ENCODE peak calls at places on chromosomes 5 and 9, in seven cellular contexts. One of them, this sample, is unnamed.

GRCh38 chr9:126162611-126163381 is 163.8 kb upstream of the MVB12B start:
- DNase-seq in GM12891: no peak
- DNase-seq in uterus: no peak
- DNase-seq in GM12892: no peak
- DNase-seq in Peyer's patch: peak; percentile 32
- DNase-seq in HepG2: no peak
- DNase-seq in testis: no peak
- DNase-seq in this sample: no peak

GRCh38 chr9:125099816-125100215 is 43.5 kb downstream of the SCAI start:
- DNase-seq in GM12892: no peak
- DNase-seq in HepG2: no peak
- DNase-seq in Peyer's patch: no peak
- DNase-seq in testis: no peak
- DNase-seq in GM12891: no peak
- DNase-seq in uterus: no peak
- DNase-seq in this sample: no peak

GRCh38 chr5:73118331-73119011 is 1.9 kb upstream of the TMEM171 start:
- DNase-seq in GM12891: no peak
- DNase-seq in GM12892: no peak
- DNase-seq in HepG2: peak; percentile 9
- DNase-seq in Peyer's patch: peak; percentile 69
- DNase-seq in uterus: no peak
- DNase-seq in testis: no peak
- DNase-seq in this sample: no peak

GRCh38 chr9:22682536-22683392 is 236.1 kb downstream of the DMRTA1 start:
- DNase-seq in uterus: peak; percentile 18
- DNase-seq in Peyer's patch: no peak
- DNase-seq in HepG2: no peak
- DNase-seq in GM12892: no peak
- DNase-seq in testis: no peak
- DNase-seq in GM12891: no peak
- DNase-seq in this sample: no peak

GRCh38 chr9:106860731-106861584 is 2.0 kb upstream of the ZNF462 start:
- DNase-seq in GM12891: no peak
- DNase-seq in Peyer's patch: peak; percentile 58
- DNase-seq in GM12892: no peak
- DNase-seq in uterus: peak; percentile 56
- DNase-seq in HepG2: no peak
- DNase-seq in testis: peak; percentile 32
- DNase-seq in this sample: no peak

GRCh38 chr5:105504-106080 is 13.6 kb downstream of the PLEKHG4B start:
- DNase-seq in testis: no peak
- DNase-seq in HepG2: no peak
- DNase-seq in GM12892: no peak
- DNase-seq in GM12891: no peak
- DNase-seq in Peyer's patch: no peak
- DNase-seq in uterus: no peak
- DNase-seq in this sample: no peak

GRCh38 chr5:2575292-2575691 is 176.2 kb downstream of the IRX2 start:
- DNase-seq in uterus: no peak
- DNase-seq in GM12891: no peak
- DNase-seq in GM12892: no peak
- DNase-seq in HepG2: no peak
- DNase-seq in testis: no peak
- DNase-seq in Peyer's patch: no peak
- DNase-seq in this sample: no peak

GRCh38 chr9:90645721-90646120 is 3.1 kb upstream of the DIRAS2 start:
- DNase-seq in uterus: no peak
- DNase-seq in Peyer's patch: no peak
- DNase-seq in GM12892: no peak
- DNase-seq in GM12891: no peak
- DNase-seq in HepG2: no peak
- DNase-seq in testis: no peak
- DNase-seq in this sample: no peak

GRCh38 chr9:127222388-127223095 is 42.0 kb upstream of the GARNL3 start:
- DNase-seq in HepG2: no peak
- DNase-seq in Peyer's patch: no peak
- DNase-seq in uterus: no peak
- DNase-seq in GM12892: no peak
- DNase-seq in testis: no peak
- DNase-seq in GM12891: no peak
- DNase-seq in this sample: no peak

GRCh38 chr9:38294130-38294529 is 98.4 kb upstream of the ALDH1B1 start:
- DNase-seq in HepG2: no peak
- DNase-seq in GM12892: no peak
- DNase-seq in GM12891: no peak
- DNase-seq in uterus: no peak
- DNase-seq in testis: peak; percentile 22
- DNase-seq in Peyer's patch: no peak
- DNase-seq in this sample: no peak

GRCh38 chr5:9483779-9484178 is 62.1 kb downstream of the SEMA5A start:
- DNase-seq in Peyer's patch: no peak
- DNase-seq in HepG2: no peak
- DNase-seq in uterus: no peak
- DNase-seq in testis: no peak
- DNase-seq in GM12892: no peak
- DNase-seq in GM12891: no peak
- DNase-seq in this sample: no peak

GRCh38 chr5:30676223-30676840 is 517.2 kb upstream of the CDH6 start:
- DNase-seq in GM12892: no peak
- DNase-seq in GM12891: no peak
- DNase-seq in HepG2: no peak
- DNase-seq in uterus: no peak
- DNase-seq in Peyer's patch: no peak
- DNase-seq in testis: no peak
- DNase-seq in this sample: no peak

GRCh38 chr9:119667163-119667562 is 297.9 kb upstream of the BRINP1 start:
- DNase-seq in HepG2: no peak
- DNase-seq in GM12891: no peak
- DNase-seq in GM12892: no peak
- DNase-seq in Peyer's patch: no peak
- DNase-seq in testis: no peak
- DNase-seq in uterus: no peak
- DNase-seq in this sample: no peak

GRCh38 chr9:94159069-94159915 is 75.0 kb downstream of the PTPDC1 start:
- DNase-seq in Peyer's patch: no peak
- DNase-seq in GM12892: no peak
- DNase-seq in HepG2: no peak
- DNase-seq in testis: no peak
- DNase-seq in uterus: no peak
- DNase-seq in GM12891: no peak
- DNase-seq in this sample: no peak

GRCh38 chr9:90915693-90916092 is 114.1 kb downstream of the SYK start:
- DNase-seq in GM12892: no peak
- DNase-seq in GM12891: no peak
- DNase-seq in uterus: no peak
- DNase-seq in Peyer's patch: no peak
- DNase-seq in testis: peak; percentile 70
- DNase-seq in HepG2: no peak
- DNase-seq in this sample: peak; percentile 16

GRCh38 chr9:4196376-4196775 is 103.5 kb downstream of the GLIS3 start:
- DNase-seq in GM12892: no peak
- DNase-seq in GM12891: no peak
- DNase-seq in Peyer's patch: no peak
- DNase-seq in testis: no peak
- DNase-seq in uterus: no peak
- DNase-seq in HepG2: no peak
- DNase-seq in this sample: no peak

GRCh38 chr5:61802456-61802855 is 470.4 kb downstream of the ZSWIM6 start:
- DNase-seq in GM12892: no peak
- DNase-seq in GM12891: no peak
- DNase-seq in uterus: no peak
- DNase-seq in HepG2: no peak
- DNase-seq in testis: no peak
- DNase-seq in Peyer's patch: peak; percentile 56
- DNase-seq in this sample: no peak

GRCh38 chr5:65035212-65036206 is 266.8 kb downstream of the CWC27 start:
- DNase-seq in GM12891: peak; percentile 64
- DNase-seq in HepG2: peak; percentile 68
- DNase-seq in testis: peak; percentile 90
- DNase-seq in Peyer's patch: peak; percentile 90
- DNase-seq in GM12892: peak; percentile 77
- DNase-seq in uterus: peak; percentile 90
- DNase-seq in this sample: peak; percentile 92

GRCh38 chr5:143610946-143611345 is 201.0 kb upstream of the HMHB1 start:
- DNase-seq in uterus: no peak
- DNase-seq in HepG2: no peak
- DNase-seq in testis: no peak
- DNase-seq in Peyer's patch: no peak
- DNase-seq in GM12891: no peak
- DNase-seq in GM12892: no peak
- DNase-seq in this sample: no peak

GRCh38 chr9:74066605-74067004 is 430.5 kb upstream of the RORB start:
- DNase-seq in GM12891: no peak
- DNase-seq in GM12892: no peak
- DNase-seq in HepG2: no peak
- DNase-seq in testis: no peak
- DNase-seq in uterus: no peak
- DNase-seq in Peyer's patch: no peak
- DNase-seq in this sample: no peak

GRCh38 chr5:1344975-1345838 is at the start of gene CLPTM1L:
- DNase-seq in GM12891: peak; percentile 100
- DNase-seq in HepG2: peak; percentile 69
- DNase-seq in Peyer's patch: peak; percentile 93
- DNase-seq in uterus: peak; percentile 86
- DNase-seq in testis: peak; percentile 83
- DNase-seq in GM12892: peak; percentile 99
- DNase-seq in this sample: peak; percentile 95

GRCh38 chr9:92324451-92324850 is 699 bp downstream of the NOL8 start:
- DNase-seq in uterus: no peak
- DNase-seq in HepG2: no peak
- DNase-seq in Peyer's patch: no peak
- DNase-seq in testis: no peak
- DNase-seq in GM12891: no peak
- DNase-seq in GM12892: no peak
- DNase-seq in this sample: peak; percentile 45

GRCh38 chr9:114117996-114118830 is 19.1 kb upstream of the KIF12 start:
- DNase-seq in GM12892: no peak
- DNase-seq in uterus: no peak
- DNase-seq in GM12891: no peak
- DNase-seq in HepG2: peak; percentile 99
- DNase-seq in testis: peak; percentile 51
- DNase-seq in Peyer's patch: no peak
- DNase-seq in this sample: no peak

DNA sequence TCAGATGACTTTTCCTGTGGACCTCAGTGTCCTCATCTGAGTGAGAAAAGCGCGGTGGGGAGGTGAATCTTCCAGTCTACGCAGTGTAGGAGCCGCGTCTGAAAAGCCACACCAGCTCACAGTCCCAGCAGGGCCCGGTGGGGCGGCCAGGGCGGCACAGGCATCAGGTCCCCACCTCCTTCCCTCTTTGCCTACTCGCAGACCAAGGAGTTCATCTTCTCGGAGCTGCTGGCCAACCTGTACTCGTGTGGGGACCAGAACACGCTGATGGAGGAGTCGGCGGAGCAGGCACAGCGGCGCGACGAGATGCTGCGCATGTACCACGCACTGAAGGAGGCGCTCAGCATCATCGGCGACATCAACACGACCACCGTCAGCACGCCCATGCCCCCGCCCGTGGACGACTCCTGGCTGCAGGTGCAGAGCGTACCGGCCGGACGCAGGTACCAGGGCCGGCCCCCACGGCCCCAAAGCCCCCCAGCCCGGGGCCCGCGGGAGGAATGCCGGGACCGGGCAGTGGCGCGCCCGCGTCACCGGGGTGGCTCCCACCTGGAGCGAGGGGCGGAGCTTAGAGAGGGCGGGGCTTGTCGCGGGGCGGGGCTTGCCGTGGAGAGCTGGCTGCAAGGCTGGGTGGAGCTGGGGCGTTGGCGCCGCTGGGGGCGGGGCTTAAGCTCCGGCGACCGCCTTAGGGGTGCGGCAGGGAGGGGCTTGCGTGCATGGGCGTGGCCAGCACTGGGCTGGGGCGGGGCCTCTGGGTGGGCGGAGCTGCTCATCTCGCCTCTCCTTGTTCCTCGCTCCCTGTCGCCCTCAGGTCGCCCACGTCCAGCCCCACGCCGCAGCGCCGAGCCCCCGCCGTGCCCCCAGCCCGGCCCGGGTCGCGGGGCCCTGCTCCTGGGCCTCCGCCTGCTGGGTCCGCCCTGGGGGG is 25.6 kb downstream of the GOLGA2 start:
- DNase-seq in uterus: peak; percentile 68
- DNase-seq in GM12892: peak; percentile 93
- DNase-seq in HepG2: no peak
- DNase-seq in GM12891: peak; percentile 94
- DNase-seq in testis: peak; percentile 91
- DNase-seq in Peyer's patch: peak; percentile 98
- DNase-seq in this sample: peak; percentile 92
- TF ChIP-seq POLR2A in uterus: no peak
- TF ChIP-seq POLR2A in GM12892: no peak
- TF ChIP-seq POLR2A in HepG2: no peak
- TF ChIP-seq POLR2A in GM12891: no peak
- TF ChIP-seq POLR2A in testis: no peak
- TF ChIP-seq POLR2A in Peyer's patch: no peak
- TF ChIP-seq POLR2A in this sample: no peak

DNA sequence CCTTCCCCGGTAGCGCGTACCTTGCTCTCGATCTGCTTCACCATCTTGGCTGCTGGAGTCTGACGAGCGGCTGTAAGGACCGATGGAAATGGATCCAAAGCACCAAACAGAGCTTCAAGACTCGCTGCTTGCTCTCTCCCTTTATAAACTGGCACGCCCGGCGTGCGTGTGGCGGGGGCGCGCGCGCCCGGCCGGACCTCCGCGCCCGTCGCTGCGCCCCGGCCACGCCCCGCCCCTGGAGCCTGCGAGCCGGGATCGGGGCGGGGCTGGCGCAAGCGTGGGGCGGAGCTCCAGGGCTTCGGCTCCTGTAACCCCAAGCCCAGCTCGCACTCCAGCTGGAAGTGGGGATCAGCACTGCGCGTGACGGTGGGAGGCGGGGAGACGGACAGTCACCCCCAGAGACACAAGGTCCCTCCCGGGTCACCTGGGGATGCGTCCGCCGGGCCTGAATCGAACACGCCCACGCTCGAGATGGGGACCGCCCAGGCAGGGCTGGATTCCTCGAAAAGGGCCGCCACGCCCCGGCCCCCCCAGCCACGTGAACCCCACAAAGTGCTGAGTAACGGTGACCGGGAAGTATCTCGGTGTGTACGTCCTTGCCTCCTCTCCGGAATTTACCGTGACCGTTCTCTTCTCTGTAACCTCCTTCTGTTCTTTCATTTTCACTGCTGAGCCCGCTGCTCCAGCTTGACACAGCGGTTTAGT is at the start of gene TXN:
- DNase-seq in GM12891: peak; percentile 64
- DNase-seq in Peyer's patch: peak; percentile 97
- DNase-seq in HepG2: peak; percentile 84
- DNase-seq in uterus: peak; percentile 91
- DNase-seq in GM12892: peak; percentile 62
- DNase-seq in testis: peak; percentile 90
- DNase-seq in this sample: peak; percentile 99
- TF ChIP-seq POLR2A in GM12891: peak; percentile 98
- TF ChIP-seq POLR2A in Peyer's patch: peak; percentile 96
- TF ChIP-seq POLR2A in HepG2: peak; percentile 98
- TF ChIP-seq POLR2A in uterus: peak; percentile 75
- TF ChIP-seq POLR2A in GM12892: peak; percentile 98
- TF ChIP-seq POLR2A in testis: peak; percentile 8
- TF ChIP-seq POLR2A in this sample: peak; percentile 92

GRCh38 chr9:129174102-129174723 is 3.8 kb downstream of the IER5L start:
- DNase-seq in testis: peak; percentile 95
- DNase-seq in GM12892: peak; percentile 90
- DNase-seq in GM12891: peak; percentile 87
- DNase-seq in Peyer's patch: peak; percentile 93
- DNase-seq in HepG2: peak; percentile 68
- DNase-seq in uterus: peak; percentile 95
- DNase-seq in this sample: peak; percentile 75
- TF ChIP-seq POLR2A in testis: no peak
- TF ChIP-seq POLR2A in GM12892: no peak
- TF ChIP-seq POLR2A in GM12891: no peak
- TF ChIP-seq POLR2A in Peyer's patch: no peak
- TF ChIP-seq POLR2A in HepG2: no peak
- TF ChIP-seq POLR2A in uterus: peak; percentile 74
- TF ChIP-seq POLR2A in this sample: no peak

GRCh38 chr9:98045234-98046160 is 11.0 kb upstream of the NANS start:
- DNase-seq in Peyer's patch: no peak
- DNase-seq in testis: no peak
- DNase-seq in GM12891: no peak
- DNase-seq in GM12892: no peak
- DNase-seq in uterus: no peak
- DNase-seq in HepG2: peak; percentile 77
- DNase-seq in this sample: peak; percentile 70
- TF ChIP-seq POLR2A in Peyer's patch: no peak
- TF ChIP-seq POLR2A in testis: no peak
- TF ChIP-seq POLR2A in GM12891: peak; percentile 67
- TF ChIP-seq POLR2A in GM12892: peak; percentile 78
- TF ChIP-seq POLR2A in uterus: no peak
- TF ChIP-seq POLR2A in HepG2: peak; percentile 81
- TF ChIP-seq POLR2A in this sample: peak; percentile 77